ENCODE peak calls at places on chromosomes 12 and 14, in four cellular contexts. One of them, this sample, is unnamed.

GRCh38 chr12:63093711-63094110 is 57.3 kb downstream of the AVPR1A start:
- DNase-seq in iris pigment epithelial cell: peak
- DNase-seq in cardiac muscle cell: no peak
- DNase-seq in pons: no peak
- DNase-seq in this sample: no peak

GRCh38 chr12:997505-997904 is 6.5 kb downstream of the ERC1 start:
- DNase-seq in iris pigment epithelial cell: no peak
- DNase-seq in cardiac muscle cell: no peak
- DNase-seq in pons: no peak
- DNase-seq in this sample: no peak

GRCh38 chr14:100898465-100898864 is 5.1 kb downstream of the RTL1 start:
- DNase-seq in iris pigment epithelial cell: no peak
- DNase-seq in cardiac muscle cell: no peak
- DNase-seq in pons: no peak
- DNase-seq in this sample: no peak

GRCh38 chr14:26281280-26281998 is 316.4 kb downstream of the NOVA1 start:
- DNase-seq in iris pigment epithelial cell: peak
- DNase-seq in cardiac muscle cell: peak
- DNase-seq in pons: peak
- DNase-seq in this sample: peak

GRCh38 chr12:28108599-28108998 is 81.7 kb upstream of the CCDC91 start:
- DNase-seq in iris pigment epithelial cell: peak
- DNase-seq in cardiac muscle cell: no peak
- DNase-seq in pons: no peak
- DNase-seq in this sample: no peak

GRCh38 chr14:74275265-74275841 is 27.4 kb downstream of the ABCD4 start:
- DNase-seq in iris pigment epithelial cell: peak
- DNase-seq in cardiac muscle cell: peak
- DNase-seq in pons: no peak
- DNase-seq in this sample: peak

GRCh38 chr14:54555651-54556050 is 11.3 kb upstream of the SAMD4A start:
- DNase-seq in iris pigment epithelial cell: no peak
- DNase-seq in cardiac muscle cell: no peak
- DNase-seq in pons: no peak
- DNase-seq in this sample: no peak

GRCh38 chr12:77299910-77300772 is 234.8 kb upstream of the E2F7 start:
- DNase-seq in iris pigment epithelial cell: peak
- DNase-seq in cardiac muscle cell: no peak
- DNase-seq in pons: no peak
- DNase-seq in this sample: peak

GRCh38 chr12:113239811-113240331 is 18.6 kb downstream of the TPCN1 start:
- DNase-seq in iris pigment epithelial cell: no peak
- DNase-seq in cardiac muscle cell: peak
- DNase-seq in pons: no peak
- DNase-seq in this sample: no peak

GRCh38 chr12:115828151-115828550 is 449.3 kb downstream of the MED13L start:
- DNase-seq in iris pigment epithelial cell: no peak
- DNase-seq in cardiac muscle cell: no peak
- DNase-seq in pons: no peak
- DNase-seq in this sample: no peak

GRCh38 chr12:71061451-71061850 is 96.3 kb downstream of the TSPAN8 start:
- DNase-seq in iris pigment epithelial cell: no peak
- DNase-seq in cardiac muscle cell: no peak
- DNase-seq in pons: no peak
- DNase-seq in this sample: no peak

GRCh38 chr12:50482566-50482965 is 22.2 kb upstream of the DIP2B start:
- DNase-seq in iris pigment epithelial cell: no peak
- DNase-seq in cardiac muscle cell: no peak
- DNase-seq in pons: no peak
- DNase-seq in this sample: no peak

GRCh38 chr14:69535230-69535848 is 39.3 kb downstream of the CCDC177 start:
- DNase-seq in iris pigment epithelial cell: peak
- DNase-seq in cardiac muscle cell: peak
- DNase-seq in pons: peak
- DNase-seq in this sample: peak

GRCh38 chr14:77120771-77121743 is 20.5 kb downstream of the ZDHHC22 start:
- DNase-seq in iris pigment epithelial cell: no peak
- DNase-seq in cardiac muscle cell: no peak
- DNase-seq in pons: peak
- DNase-seq in this sample: no peak

GRCh38 chr12:11545438-11546330 is 103.8 kb upstream of the ETV6 start:
- DNase-seq in iris pigment epithelial cell: peak
- DNase-seq in cardiac muscle cell: peak
- DNase-seq in pons: no peak
- DNase-seq in this sample: no peak

GRCh38 chr12:42288544-42288943 is 37.4 kb downstream of the ZCRB1 start:
- DNase-seq in iris pigment epithelial cell: no peak
- DNase-seq in cardiac muscle cell: no peak
- DNase-seq in pons: no peak
- DNase-seq in this sample: no peak